ENCODE peak calls at places on chromosome 16, in six cellular contexts. H is right lobe of liver, A is keratinocyte, Q is fibroblast of mammary gland, V is A549, X is D721Med. L is an unnamed sample.

GRCh38 chr16:84599528-84600202 is 18.2 kb downstream of the COTL1 start:
- DNase-seq in H (no peak), Q (peak), X (no peak), A (no peak), V (no peak), L (peak)

GRCh38 chr16:68291227-68291626 is 19.5 kb downstream of the SLC7A6OS start:
- DNase-seq in X (no peak), H (no peak), V (no peak), A (no peak), Q (peak), L (no peak)

GRCh38 chr16:5863207-5863606 is 765.6 kb upstream of the EEF2KMT start:
- DNase-seq in A (no peak), V (no peak), X (no peak), Q (no peak), H (no peak), L (no peak)

GRCh38 chr16:65318138-65318537 is 196.3 kb upstream of the CDH11 start:
- DNase-seq in Q (no peak), V (no peak), X (no peak), A (no peak), H (no peak), L (no peak)

GRCh38 chr16:85094176-85094805 is 18.0 kb downstream of the CIBAR2 start:
- DNase-seq in V (no peak), A (no peak), X (no peak), Q (no peak), H (no peak), L (no peak)

GRCh38 chr16:56732366-56732765 is 2.4 kb downstream of the NUP93 start:
- DNase-seq in A (no peak), X (no peak), H (no peak), Q (no peak), V (no peak), L (no peak)

GRCh38 chr16:4176794-4177438 is 60.7 kb upstream of the ADCY9 start:
- DNase-seq in V (peak), A (no peak), H (no peak), Q (peak), X (no peak), L (peak)

GRCh38 chr16:2586241-2586640 is 48.4 kb downstream of the PDPK1 start:
- DNase-seq in Q (no peak), H (no peak), A (no peak), V (no peak), X (no peak), L (no peak)

GRCh38 chr16:30535106-30535776 is 583 bp upstream of the ZNF747 start:
- DNase-seq in V (no peak), X (no peak), H (no peak), A (no peak), Q (peak), L (no peak)

GRCh38 chr16:61862221-61862620 is 174.0 kb downstream of the CDH8 start:
- DNase-seq in Q (no peak), V (no peak), X (no peak), H (no peak), A (no peak), L (no peak)
- TF ChIP-seq CTCF in Q (no peak), V (no peak), X (no peak), H (no peak), A (no peak), L (no peak)

GRCh38 chr16:20415541-20415940 is 6.2 kb downstream of the ACSM5 start:
- DNase-seq in V (no peak), Q (peak), A (no peak), H (no peak), X (no peak), L (no peak)
- TF ChIP-seq CTCF in V (no peak), Q (no peak), A (no peak), H (no peak), X (no peak), L (no peak)

GRCh38 chr16:87628940-87629339 is 26.6 kb downstream of the JPH3 start:
- DNase-seq in X (no peak), A (peak), V (peak), Q (peak), H (no peak), L (peak)
- TF ChIP-seq CTCF in X (no peak), A (no peak), V (no peak), Q (no peak), H (no peak), L (no peak)

GRCh38 chr16:9275816-9276354 is 184.4 kb downstream of the HAPSTR1 start:
- DNase-seq in X (no peak), Q (no peak), V (no peak), A (no peak), H (no peak), L (no peak)

GRCh38 chr16:9268446-9268845 is 177.0 kb downstream of the HAPSTR1 start:
- DNase-seq in X (no peak), H (no peak), V (no peak), Q (no peak), A (no peak), L (no peak)

GRCh38 chr16:9270941-9271340 is 179.5 kb downstream of the HAPSTR1 start:
- DNase-seq in Q (no peak), H (no peak), V (no peak), X (no peak), A (no peak), L (no peak)

GRCh38 chr16:9275386-9275785 is 183.9 kb downstream of the HAPSTR1 start:
- DNase-seq in H (no peak), V (no peak), A (no peak), X (no peak), Q (no peak), L (peak)

DNA sequence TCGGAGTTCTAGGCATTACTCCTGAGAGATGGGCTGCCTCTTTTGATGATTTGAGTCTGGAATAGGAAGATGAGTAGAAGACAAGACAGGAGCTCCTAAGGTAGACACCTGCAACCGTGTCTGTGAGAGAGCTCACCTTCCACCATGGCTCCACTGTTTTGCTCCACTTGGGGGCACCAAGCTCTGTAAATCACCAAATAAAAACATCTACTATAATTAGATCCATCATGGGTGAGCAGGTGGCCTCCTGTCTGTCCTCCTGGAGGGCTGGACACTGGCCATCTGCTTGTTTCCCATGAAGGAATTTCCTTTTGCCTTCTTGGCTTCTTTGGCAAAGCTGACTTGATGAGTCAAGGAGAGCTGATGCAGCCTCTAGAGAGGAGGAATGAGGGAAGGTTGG is 179.0 kb downstream of the HAPSTR1 start:
- DNase-seq in Q (no peak), H (no peak), A (no peak), V (no peak), X (no peak), L (no peak)
- TF ChIP-seq CTCF in Q (no peak), H (peak), A (no peak), V (no peak), X (no peak), L (no peak)

GRCh38 chr16:53154513-53154912 is 99.7 kb downstream of the CHD9 start:
- DNase-seq in A (no peak), Q (no peak), V (no peak), X (no peak), H (no peak), L (no peak)

GRCh38 chr16:53156516-53156915 is 101.7 kb downstream of the CHD9 start:
- DNase-seq in X (no peak), H (no peak), A (no peak), V (no peak), Q (peak), L (no peak)

DNA sequence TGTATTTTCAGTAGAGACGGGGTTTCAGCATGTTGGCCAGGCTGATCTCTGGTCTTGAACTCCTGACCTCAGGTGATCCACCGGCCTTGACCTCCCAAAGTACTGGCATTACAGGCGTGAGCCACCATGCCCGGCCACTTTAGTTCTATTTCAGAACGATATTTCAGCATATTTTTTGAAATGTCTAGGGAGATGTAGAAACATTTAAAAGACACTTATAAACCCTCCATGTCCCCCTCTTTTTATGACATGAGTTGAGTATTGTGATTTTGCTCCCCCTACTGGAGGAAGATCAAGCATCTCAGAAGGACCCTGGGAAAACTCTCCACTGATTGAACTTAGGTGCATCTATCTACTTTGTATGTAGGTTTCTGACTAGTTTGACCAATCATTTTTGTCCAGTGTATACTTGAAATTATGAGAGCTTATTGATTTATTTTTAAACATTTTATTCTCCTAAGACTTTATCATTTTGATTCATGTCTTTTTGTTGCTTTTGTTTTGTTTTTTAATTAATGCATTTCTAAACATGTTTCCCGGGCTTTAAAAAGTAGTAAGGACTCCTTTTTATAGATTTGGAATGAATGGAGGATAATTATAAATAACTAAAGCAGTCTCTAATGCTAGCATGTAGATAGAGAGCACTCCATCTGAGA is 105.1 kb downstream of the CHD9 start:
- DNase-seq in A (no peak), Q (peak), V (peak), X (no peak), H (no peak), L (peak)
- TF ChIP-seq CTCF in A (peak), Q (peak), V (peak), X (peak), H (peak), L (peak)

DNA sequence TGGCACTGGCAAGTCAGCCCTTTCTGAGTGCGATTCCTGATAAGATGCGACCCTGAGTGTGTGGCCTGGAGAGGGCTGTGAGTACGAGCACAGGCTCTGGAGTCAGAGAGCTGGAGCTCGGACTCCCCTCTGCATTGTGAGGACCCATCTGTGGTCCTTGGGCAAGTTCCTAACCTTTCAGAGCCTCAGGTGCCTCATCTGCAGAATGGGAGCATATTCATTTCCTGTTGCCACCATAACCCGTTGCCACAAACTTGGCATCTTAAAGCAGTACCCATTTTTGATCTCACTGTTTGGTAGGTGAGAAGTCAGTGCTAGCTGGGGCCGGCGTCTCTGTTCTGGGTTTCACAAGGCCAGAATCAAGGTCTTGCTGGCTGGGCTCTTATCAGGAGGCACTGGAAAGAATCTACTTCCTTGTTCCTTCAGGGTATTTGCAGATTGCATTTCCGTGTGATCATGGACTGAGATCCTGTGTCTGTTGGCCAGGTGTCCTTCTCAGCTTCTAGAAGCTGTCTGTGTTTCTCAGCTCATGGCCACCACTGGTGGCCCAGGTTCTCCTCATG is 20.2 kb downstream of the KNOP1 start:
- DNase-seq in H (no peak), X (no peak), A (no peak), V (no peak), Q (no peak), L (no peak)
- TF ChIP-seq CTCF in H (no peak), X (no peak), A (no peak), V (no peak), Q (no peak), L (no peak)

DNA sequence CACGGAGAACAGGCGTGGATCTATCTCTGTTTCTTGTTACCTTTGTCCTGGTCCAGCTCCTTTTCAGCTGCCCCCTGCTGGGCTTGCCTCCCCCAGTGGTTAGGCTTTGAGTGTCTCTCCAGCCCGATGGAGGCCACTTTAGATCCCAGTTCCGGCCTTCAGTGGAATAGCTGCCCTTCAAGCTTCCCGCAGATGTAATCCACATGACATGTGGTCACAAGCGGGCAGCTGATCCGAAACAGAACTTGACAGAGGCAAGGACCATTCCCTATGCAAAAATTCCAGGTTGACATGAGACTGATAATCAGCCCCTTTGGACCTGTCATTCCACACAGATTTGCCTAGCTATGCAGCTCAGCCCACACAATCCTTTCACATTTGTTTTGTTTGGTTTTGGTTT is 40.6 kb upstream of the AQP8 start:
- DNase-seq in A (no peak), Q (no peak), H (no peak), V (no peak), X (no peak), L (no peak)
- TF ChIP-seq CTCF in A (no peak), Q (peak), H (no peak), V (no peak), X (no peak), L (no peak)

DNA sequence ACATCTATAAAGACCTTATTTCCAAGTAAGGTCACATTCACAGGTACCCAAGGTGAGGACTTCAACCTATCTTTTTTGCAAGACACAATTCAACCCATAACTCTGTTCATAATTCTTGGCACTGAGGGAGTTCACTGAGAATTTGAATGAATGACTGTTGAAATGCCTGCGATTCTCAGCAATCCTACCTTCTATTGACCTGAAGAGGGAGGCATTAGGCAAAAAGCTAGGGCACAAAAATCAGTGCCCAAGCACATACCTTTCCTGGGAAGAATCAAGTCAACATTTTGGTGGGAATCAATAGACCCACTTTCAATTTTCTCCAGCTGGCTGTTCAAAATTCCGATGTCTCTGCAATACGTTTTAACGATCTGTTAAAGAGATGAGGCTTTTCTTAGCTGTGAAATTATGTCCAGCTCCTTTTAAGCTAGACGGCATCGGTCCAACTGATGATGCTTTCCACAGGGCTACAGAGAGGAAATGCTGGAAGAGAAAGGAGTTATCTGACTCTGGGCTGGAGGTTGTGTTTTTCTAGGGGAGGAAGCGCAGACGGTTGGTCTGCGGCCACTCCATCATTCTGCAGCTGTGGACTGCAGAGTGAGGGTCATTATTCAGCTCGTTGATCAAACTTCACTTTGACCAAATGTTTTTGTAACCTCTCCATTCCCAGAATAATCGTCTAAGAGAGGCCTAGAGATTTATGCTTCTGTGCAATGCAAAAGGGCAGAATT is 25.1 kb downstream of the BCO1 start:
- DNase-seq in A (no peak), X (no peak), V (no peak), Q (peak), H (no peak), L (peak)
- TF ChIP-seq CTCF in A (peak), X (no peak), V (no peak), Q (peak), H (no peak), L (peak)